ENCODE peak calls at places on chromosomes 13 and 19, in nine cellular contexts. B, R, V, I, N, K, L, F and G are unnamed samples.

GRCh38 chr19:50633359-50633758 is 6.3 kb downstream of the SYT3 start:
- DNase-seq in K (no peak), B (no peak), N (no peak), R (no peak), L (no peak), I (no peak), F (no peak), V (no peak), G (no peak)

GRCh38 chr19:15453091-15453498 is 3.3 kb upstream of the WIZ start:
- DNase-seq in N (no peak), L (no peak), I (no peak), B (no peak), F (peak; percentile 54), K (no peak), V (no peak), R (no peak), G (no peak)

GRCh38 chr19:5642204-5642603 is 19.3 kb downstream of the SAFB start:
- DNase-seq in B (no peak), K (no peak), I (no peak), N (no peak), R (peak; percentile 63), F (peak; percentile 73), V (no peak), L (no peak), G (no peak)

GRCh38 chr19:31831421-31831820 is 482.2 kb upstream of the TSHZ3 start:
- DNase-seq in N (no peak), F (no peak), R (no peak), K (no peak), V (no peak), L (no peak), I (no peak), B (no peak), G (no peak)

GRCh38 chr19:19461671-19462622 is 53.4 kb downstream of the TSSK6 start:
- DNase-seq in F (peak; percentile 77), N (no peak), K (no peak), I (no peak), V (no peak), R (no peak), B (no peak), L (no peak), G (no peak)

GRCh38 chr13:95388420-95389079 is 87.3 kb upstream of the ABCC4 start:
- DNase-seq in V (no peak), F (no peak), N (no peak), L (no peak), B (no peak), K (no peak), I (no peak), R (no peak), G (peak; percentile 14)

GRCh38 chr19:47176071-47176626 is 45.5 kb downstream of the SAE1 start:
- DNase-seq in L (no peak), K (no peak), F (no peak), I (no peak), R (peak; percentile 84), N (no peak), V (no peak), B (no peak), G (no peak)

GRCh38 chr13:61247149-61247936 is 168.3 kb downstream of the PCDH20 start:
- DNase-seq in B (no peak), N (no peak), V (no peak), F (no peak), K (no peak), L (no peak), R (no peak), I (no peak), G (no peak)

GRCh38 chr19:18975011-18975410 is 34.0 kb upstream of the HOMER3 start:
- DNase-seq in B (no peak), I (no peak), L (no peak), R (no peak), V (peak; percentile 28), N (no peak), F (no peak), K (no peak), G (no peak)

GRCh38 chr13:44032801-44033200 is 153.1 kb downstream of the LACC1 start:
- DNase-seq in N (no peak), B (no peak), F (no peak), I (no peak), K (no peak), V (no peak), R (no peak), L (no peak), G (no peak)

GRCh38 chr13:60788156-60788829 is 391.3 kb downstream of the TDRD3 start:
- DNase-seq in V (no peak), F (peak; percentile 49), I (no peak), K (no peak), B (no peak), R (no peak), L (no peak), N (no peak), G (no peak)

GRCh38 chr13:37270206-37271001 is 164.9 kb upstream of the CSNK1A1L start:
- DNase-seq in R (no peak), K (no peak), L (no peak), N (no peak), B (no peak), V (no peak), I (no peak), F (no peak), G (no peak)